ENCODE peak calls at places on chromosomes 5 and 9, in nine cellular contexts. A is NCI-H146; N is AG09309; B is WERI-Rb-1; D is kidney; E is mucosa of gallbladder; R is BE2C; C is stimulated activated CD4-positive, alpha-beta T cell treated with anti-CD3 and anti-CD28 coated beads, Interleukin-1b, Interleukin-23, amount 100 ng/mL, for 24 hours; O is cerebellar cortex. Q is an unnamed sample.
A peak's percentile ranks its signal among the peaks of the same experiment; 100 is the strongest.

GRCh38 chr9:69605406-69605805 is 66.8 kb downstream of the APBA1 start:
- DNase-seq in A (peak; percentile 36), N (no peak), B (no peak), D (no peak), E (no peak), R (no peak), C (no peak), O (no peak), Q (no peak)

GRCh38 chr5:318341-318897 is 3.1 kb upstream of the AHRR start:
- DNase-seq in A (no peak), N (peak; percentile 40), B (no peak), D (no peak), E (no peak), R (no peak), C (no peak), O (no peak), Q (peak; percentile 43)

GRCh38 chr9:78860806-78861475 is 564.0 kb downstream of the PSAT1 start:
- DNase-seq in A (no peak), N (peak; percentile 56), B (no peak), D (no peak), E (no peak), R (no peak), C (no peak), O (peak; percentile 8), Q (no peak)

GRCh38 chr5:91280062-91280941 is 102.8 kb downstream of the ARRDC3 start:
- DNase-seq in A (peak; percentile 84), N (peak; percentile 96), B (peak; percentile 86), D (peak; percentile 98), E (peak; percentile 94), R (peak; percentile 95), C (peak; percentile 86), O (peak; percentile 86), Q (peak; percentile 96)

GRCh38 chr5:125595095-125595494 is 828.1 kb upstream of the GRAMD2B start:
- DNase-seq in A (no peak), N (no peak), B (no peak), D (peak; percentile 87), E (peak; percentile 38), R (no peak), C (no peak), O (no peak), Q (peak; percentile 20)

GRCh38 chr5:118270506-118270905 is 717.8 kb downstream of the DTWD2 start:
- DNase-seq in A (no peak), N (no peak), B (no peak), D (no peak), E (no peak), R (no peak), C (no peak), O (no peak), Q (no peak)

GRCh38 chr9:133003071-133003461 is 24.6 kb downstream of the GFI1B start:
- DNase-seq in A (no peak), N (no peak), B (no peak), D (peak; percentile 50), E (no peak), R (no peak), C (no peak), O (no peak), Q (no peak)

GRCh38 chr5:171388816-171389168 is 1.1 kb downstream of the NPM1 start:
- DNase-seq in A (no peak), N (no peak), B (no peak), D (no peak), E (no peak), R (no peak), C (peak; percentile 18), O (no peak), Q (no peak)

GRCh38 chr5:143427122-143427735 is 23.7 kb upstream of the NR3C1 start:
- DNase-seq in A (no peak), N (no peak), B (no peak), D (no peak), E (no peak), R (no peak), C (no peak), O (no peak), Q (no peak)

GRCh38 chr5:124365491-124365890 is 380.9 kb downstream of the ZNF608 start:
- DNase-seq in A (peak; percentile 98), N (no peak), B (peak; percentile 28), D (no peak), E (no peak), R (no peak), C (no peak), O (no peak), Q (no peak)

GRCh38 chr9:22049411-22049810 is 40.3 kb upstream of the CDKN2B start:
- DNase-seq in A (no peak), N (no peak), B (no peak), D (no peak), E (no peak), R (no peak), C (no peak), O (no peak), Q (no peak)

GRCh38 chr9:130058154-130058553 is 4.4 kb downstream of the GPR107 start:
- DNase-seq in A (no peak), N (no peak), B (no peak), D (no peak), E (no peak), R (no peak), C (no peak), O (no peak), Q (no peak)

GRCh38 chr9:84969084-84969483 is 299.6 kb downstream of the NTRK2 start:
- DNase-seq in A (no peak), N (no peak), B (no peak), D (no peak), E (no peak), R (no peak), C (no peak), O (no peak), Q (no peak)

GRCh38 chr5:163755505-163755904 is 250.1 kb downstream of the MAT2B start:
- DNase-seq in A (no peak), N (no peak), B (no peak), D (no peak), E (no peak), R (no peak), C (no peak), O (no peak), Q (no peak)

GRCh38 chr5:176775409-176775808 is 35.0 kb upstream of the UNC5A start:
- DNase-seq in A (no peak), N (no peak), B (no peak), D (no peak), E (no peak), R (no peak), C (no peak), O (no peak), Q (no peak)

GRCh38 chr5:93235751-93236150 is 345.3 kb downstream of the NR2F1-AS1 start:
- DNase-seq in A (no peak), N (no peak), B (no peak), D (no peak), E (no peak), R (no peak), C (no peak), O (no peak), Q (no peak)

GRCh38 chr9:8769153-8769552 is 969.6 kb upstream of the DMAC1 start:
- DNase-seq in A (no peak), N (no peak), B (no peak), D (no peak), E (no peak), R (no peak), C (no peak), O (no peak), Q (no peak)

GRCh38 chr5:173228107-173228506 is 6.9 kb downstream of the NKX2-5 start:
- DNase-seq in A (no peak), N (no peak), B (no peak), D (no peak), E (no peak), R (no peak), C (no peak), O (no peak), Q (no peak)

GRCh38 chr5:58813855-58814254 is 231.0 kb downstream of the RAB3C start:
- DNase-seq in A (no peak), N (no peak), B (no peak), D (no peak), E (no peak), R (no peak), C (no peak), O (no peak), Q (no peak)

GRCh38 chr5:43227655-43228054 is 35.6 kb downstream of the NIM1K start:
- DNase-seq in A (peak; percentile 15), N (peak; percentile 18), B (no peak), D (no peak), E (no peak), R (no peak), C (no peak), O (peak; percentile 16), Q (no peak)